ENCODE peak calls at places on chromosome 22, in five cellular contexts. X, L, G, Z and D are unnamed samples. For H3K36me3, the result is how much of the 10 kb centered on the place peaks cover.

GRCh38 chr22:41242396-41243117 is 1.8 kb upstream of the CHADL start:
- DNase-seq in X (no peak), L (no peak), G (no peak), Z (no peak), D (no peak)

GRCh38 chr22:32672542-32672941 is 129.0 kb upstream of the TIMP3 start:
- DNase-seq in X (no peak), L (no peak), G (no peak), Z (no peak), D (no peak)

GRCh38 chr22:19038164-19038546 is 84.1 kb downstream of the DGCR2 start:
- DNase-seq in X (peak), L (no peak), G (no peak), Z (no peak), D (peak)

GRCh38 chr22:50308597-50308935 is 1.1 kb upstream of the PLXNB2 start:
- DNase-seq in X (peak), L (peak), G (peak), Z (peak), D (peak)

GRCh38 chr22:40911772-40912171 is 39.4 kb upstream of the RBX1 start:
- DNase-seq in X (no peak), L (no peak), G (no peak), Z (no peak), D (no peak)

GRCh38 chr22:40077646-40078016 is 82.9 kb downstream of the FAM83F start:
- DNase-seq in X (no peak), L (no peak), G (no peak), Z (no peak), D (no peak)

GRCh38 chr22:33923033-33923432 is 2.8 kb upstream of the LARGE1 start:
- DNase-seq in X (no peak), L (no peak), G (no peak), Z (no peak), D (no peak)

GRCh38 chr22:31829505-31829904 is 75.7 kb downstream of the DEPDC5 start:
- DNase-seq in X (peak), L (no peak), G (no peak), Z (no peak), D (no peak)

GRCh38 chr22:20858615-20859416 is at the start of the genes PI4KA and SNAP29:
- DNase-seq in X (peak), L (peak), G (peak), Z (peak), D (peak)

GRCh38 chr22:32776397-32776796 is 25.1 kb upstream of the TIMP3 start:
- DNase-seq in X (no peak), L (no peak), G (no peak), Z (no peak), D (no peak)

GRCh38 chr22:19753090-19753842 is 7.3 kb upstream of the TBX1 start:
- DNase-seq in X (no peak), L (no peak), G (no peak), Z (no peak), D (no peak)

GRCh38 chr22:21949569-21949918 is 3.1 kb downstream of the PPM1F start:
- DNase-seq in X (no peak), L (no peak), G (no peak), Z (no peak), D (no peak)

GRCh38 chr22:20450551-20450906 is 12.9 kb upstream of the SCARF2 start:
- DNase-seq in X (no peak), L (no peak), G (no peak), Z (no peak), D (no peak)

GRCh38 chr22:34283844-34284243 is 363.6 kb upstream of the LARGE1 start:
- DNase-seq in X (no peak), L (no peak), G (no peak), Z (no peak), D (no peak)

GRCh38 chr22:28799834-28800307 is 498 bp downstream of the XBP1 start:
- DNase-seq in X (peak), L (peak), G (peak), Z (peak), D (peak)

GRCh38 chr22:50677493-50678217 is 5.0 kb downstream of the SHANK3 start:
- DNase-seq in X (peak), L (no peak), G (no peak), Z (no peak), D (peak)

GRCh38 chr22:28002181-28002700 is 83.2 kb upstream of the PITPNB start:
- DNase-seq in X (no peak), L (no peak), G (no peak), Z (no peak), D (no peak)

GRCh38 chr22:18994780-18995711 is 59.0 kb upstream of the PRODH start:
- DNase-seq in X (no peak), L (no peak), G (no peak), Z (no peak), D (no peak)

GRCh38 chr22:45476814-45477213 is 25.9 kb upstream of the FBLN1 start:
- DNase-seq in X (no peak), L (no peak), G (no peak), Z (peak), D (no peak)

GRCh38 chr22:37162221-37163095 is 12.7 kb upstream of the IL2RB start:
- DNase-seq in X (peak), L (no peak), G (no peak), Z (no peak), D (no peak)

GRCh38 chr22:39543095-39543494 is 10.5 kb upstream of the RPS19BP1 start:
- DNase-seq in X (peak), L (no peak), G (no peak), Z (no peak), D (no peak)

GRCh38 chr22:19178659-19179471 is at the start of gene SLC25A1:
- DNase-seq in X (peak), L (peak), G (peak), Z (peak), D (peak)

GRCh38 chr22:27989758-27990450 is 70.8 kb upstream of the PITPNB start:
- DNase-seq in X (peak), L (no peak), G (no peak), Z (no peak), D (no peak)

GRCh38 chr22:48943567-48944432 is 883.9 kb downstream of the BRD1 start:
- DNase-seq in X (peak), L (no peak), G (no peak), Z (no peak), D (no peak)

DNA sequence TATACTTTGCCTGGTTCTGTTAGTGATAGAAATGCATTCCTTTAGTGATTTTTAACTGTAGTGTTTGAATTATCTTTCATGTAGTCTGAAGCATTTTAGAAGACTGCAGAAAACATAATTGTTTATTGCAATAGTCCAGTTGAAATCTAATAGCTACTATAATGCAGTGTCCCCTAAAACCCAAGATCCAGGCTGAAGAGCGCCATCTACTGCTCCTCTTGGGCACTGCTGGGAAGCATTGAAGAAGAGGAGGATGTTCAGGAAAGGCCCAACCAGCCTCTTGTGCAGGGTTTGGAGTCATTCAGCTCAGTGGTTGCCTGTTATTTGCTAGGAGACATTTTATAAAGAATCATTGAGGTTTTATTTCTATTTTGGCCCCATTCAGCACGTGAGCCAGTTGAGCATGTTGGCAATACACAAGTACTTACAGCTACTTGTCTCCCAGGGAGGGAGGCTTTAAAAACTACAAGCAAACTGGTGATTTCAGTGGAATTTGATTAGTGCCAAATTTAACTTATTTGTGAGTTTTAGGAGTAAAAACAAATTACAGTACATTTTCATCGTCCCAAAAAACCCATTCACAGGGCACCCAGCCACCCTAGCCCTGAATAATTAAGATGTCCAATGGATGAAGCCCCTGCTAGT is 74.9 kb upstream of the HORMAD2 start:
- DNase-seq in X (peak), L (peak), G (peak), Z (peak), D (peak)
- H3K36me3 ChIP-seq in X (under half), L (half or more), G (half or more), Z (under half), D (under half)

GRCh38 chr22:23841736-23842404 is 3.1 kb upstream of the DERL3 start:
- DNase-seq in X (no peak), L (no peak), G (no peak), Z (no peak), D (no peak)

GRCh38 chr22:23838686-23839468 is at the start of gene DERL3:
- DNase-seq in X (peak), L (peak), G (peak), Z (peak), D (peak)

GRCh38 chr22:23837911-23838685 is 708 bp downstream of the DERL3 start:
- DNase-seq in X (no peak), L (no peak), G (no peak), Z (no peak), D (peak)

GRCh38 chr22:23840026-23840425 is 1.2 kb upstream of the DERL3 start:
- DNase-seq in X (no peak), L (no peak), G (no peak), Z (no peak), D (no peak)

GRCh38 chr22:23841292-23841691 is 2.5 kb upstream of the DERL3 start:
- DNase-seq in X (no peak), L (no peak), G (no peak), Z (no peak), D (no peak)
- H3K27ac ChIP-seq in X (no peak), L (no peak), G (no peak), Z (no peak), D (no peak)

DNA sequence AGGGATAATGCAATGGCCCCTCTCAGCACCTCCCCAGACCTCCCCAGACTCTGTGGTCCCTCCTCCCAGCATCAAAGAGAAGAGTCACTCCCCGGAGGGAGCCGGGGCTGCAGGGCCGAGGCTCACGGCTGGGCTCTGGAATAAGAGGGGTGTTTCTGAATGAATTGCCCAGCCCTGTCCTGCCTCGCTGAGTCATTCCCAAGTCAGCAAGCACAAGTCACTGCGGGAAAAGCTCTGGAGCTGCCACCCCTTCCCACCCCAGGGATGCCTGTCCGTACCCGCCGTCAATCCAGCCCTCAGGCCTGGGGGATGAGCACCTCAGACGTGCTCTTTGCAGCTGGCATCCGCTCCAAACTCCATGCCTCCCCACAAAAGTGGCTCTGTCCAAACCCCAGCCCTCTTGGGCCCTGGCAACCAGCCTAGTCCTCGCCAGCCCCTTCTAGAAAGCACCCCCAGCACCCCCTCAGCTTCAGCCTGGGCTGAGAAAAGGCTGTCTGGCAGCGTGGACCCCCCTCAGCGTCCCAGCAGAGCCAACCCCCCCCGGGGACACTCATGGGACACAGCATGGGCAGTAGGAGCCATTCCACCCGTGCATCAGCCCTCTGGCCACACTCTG is 22.7 kb downstream of the CELSR1 start:
- DNase-seq in X (no peak), L (no peak), G (no peak), Z (no peak), D (no peak)
- H3K4me3 ChIP-seq in X (no peak), L (no peak), G (no peak), Z (no peak), D (no peak)

GRCh38 chr22:42601879-42602465 is 12.7 kb downstream of the POLDIP3 start:
- DNase-seq in X (no peak), L (no peak), G (no peak), Z (no peak), D (no peak)

GRCh38 chr22:42603427-42603826 is 11.3 kb downstream of the POLDIP3 start:
- DNase-seq in X (no peak), L (no peak), G (no peak), Z (no peak), D (no peak)

GRCh38 chr22:42596863-42597530 is 17.7 kb downstream of the POLDIP3 start:
- DNase-seq in X (no peak), L (no peak), G (no peak), Z (no peak), D (no peak)

GRCh38 chr22:42604403-42604802 is 10.3 kb downstream of the POLDIP3 start:
- DNase-seq in X (no peak), L (no peak), G (no peak), Z (no peak), D (no peak)

GRCh38 chr22:42602470-42602869 is 12.2 kb downstream of the POLDIP3 start:
- DNase-seq in X (no peak), L (no peak), G (no peak), Z (no peak), D (no peak)
- H3K36me3 ChIP-seq in X (under half), L (half or more), G (half or more), Z (under half), D (under half)

GRCh38 chr22:35477911-35478582 is 62.6 kb upstream of the RASD2 start:
- DNase-seq in X (peak), L (peak), G (peak), Z (peak), D (no peak)
- H3K27ac ChIP-seq in X (peak), L (peak), G (no peak), Z (peak), D (no peak)

GRCh38 chr22:38239101-38239761 is 33.6 kb downstream of the TMEM184B start:
- DNase-seq in X (no peak), L (no peak), G (no peak), Z (no peak), D (no peak)
- H3K4me3 ChIP-seq in X (no peak), L (no peak), G (no peak), Z (no peak), D (no peak)

GRCh38 chr22:26579331-26579886 is 10.5 kb downstream of the TPST2 start:
- DNase-seq in X (peak), L (no peak), G (no peak), Z (no peak), D (no peak)

GRCh38 chr22:26584010-26584409 is 5.9 kb downstream of the TPST2 start:
- DNase-seq in X (no peak), L (no peak), G (no peak), Z (no peak), D (no peak)

GRCh38 chr22:26581769-26582168 is 8.2 kb downstream of the TPST2 start:
- DNase-seq in X (no peak), L (no peak), G (no peak), Z (no peak), D (no peak)

GRCh38 chr22:26580240-26580962 is 9.5 kb downstream of the TPST2 start:
- DNase-seq in X (no peak), L (no peak), G (no peak), Z (no peak), D (no peak)

GRCh38 chr22:26581026-26581425 is 8.9 kb downstream of the TPST2 start:
- DNase-seq in X (no peak), L (no peak), G (no peak), Z (no peak), D (no peak)
- H3K36me3 ChIP-seq in X (under half), L (under half), G (under half), Z (under half), D (under half)

DNA sequence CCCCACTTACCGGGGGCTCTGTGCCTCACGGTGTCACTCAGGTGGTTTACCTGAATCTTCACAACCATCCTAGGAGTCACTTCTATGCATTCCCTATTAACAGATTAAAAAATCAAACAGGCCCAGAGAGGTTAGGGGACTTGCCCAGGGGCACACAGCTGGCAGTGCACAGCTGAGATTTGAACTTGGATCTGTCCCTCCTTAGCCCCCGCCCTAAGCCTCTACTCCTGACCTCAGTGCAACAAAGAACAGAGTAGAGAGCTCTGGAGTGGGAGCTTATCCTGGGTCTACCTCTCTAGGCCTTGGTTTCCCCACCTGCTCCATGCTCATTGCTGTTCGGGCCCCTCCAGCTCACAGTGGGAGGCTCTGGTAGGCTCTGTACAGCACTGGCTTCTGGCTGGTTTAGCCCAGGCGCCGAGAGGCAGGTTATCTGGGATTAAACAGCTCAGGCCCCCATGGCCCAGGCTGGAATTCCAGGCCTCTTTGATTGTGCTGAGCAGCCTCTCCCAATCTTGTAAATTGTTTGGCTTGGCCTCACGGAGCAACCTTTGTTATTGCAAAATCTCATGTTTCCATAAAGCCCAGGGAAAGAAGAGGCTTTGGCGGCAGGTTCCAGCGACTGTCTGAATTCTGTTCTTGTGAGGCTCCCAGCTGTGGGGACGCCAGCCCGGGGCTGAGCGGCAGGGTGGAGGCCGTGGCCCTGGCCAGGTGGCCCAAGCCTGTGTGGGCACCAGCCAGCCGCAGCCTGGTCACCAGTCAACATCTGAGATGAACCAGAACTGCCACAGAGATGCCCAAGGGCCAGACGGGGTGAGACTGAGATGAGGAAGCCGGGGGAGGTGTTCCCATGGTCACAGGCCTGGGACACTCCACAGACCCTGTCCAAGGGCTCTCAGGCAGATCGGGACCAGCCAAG is 28.9 kb upstream of the SHISAL1 start:
- DNase-seq in X (no peak), L (no peak), G (no peak), Z (peak), D (peak)
- H3K27ac ChIP-seq in X (no peak), L (peak), G (no peak), Z (no peak), D (no peak)

GRCh38 chr22:46536559-46537220 is 730 bp downstream of the CELSR1 start:
- DNase-seq in X (no peak), L (peak), G (no peak), Z (no peak), D (no peak)

GRCh38 chr22:46537946-46538815 is 761 bp upstream of the CELSR1 start:
- DNase-seq in X (no peak), L (peak), G (no peak), Z (no peak), D (no peak)

GRCh38 chr22:46535876-46536558 is 1.4 kb downstream of the CELSR1 start:
- DNase-seq in X (no peak), L (peak), G (no peak), Z (no peak), D (no peak)

GRCh38 chr22:46538816-46539163 is 1.4 kb upstream of the CELSR1 start:
- DNase-seq in X (no peak), L (peak), G (no peak), Z (no peak), D (no peak)

GRCh38 chr22:46537221-46537945 is at the start of gene CELSR1:
- DNase-seq in X (no peak), L (peak), G (no peak), Z (no peak), D (no peak)
- H3K4me3 ChIP-seq in X (peak), L (peak), G (peak), Z (peak), D (peak)

DNA sequence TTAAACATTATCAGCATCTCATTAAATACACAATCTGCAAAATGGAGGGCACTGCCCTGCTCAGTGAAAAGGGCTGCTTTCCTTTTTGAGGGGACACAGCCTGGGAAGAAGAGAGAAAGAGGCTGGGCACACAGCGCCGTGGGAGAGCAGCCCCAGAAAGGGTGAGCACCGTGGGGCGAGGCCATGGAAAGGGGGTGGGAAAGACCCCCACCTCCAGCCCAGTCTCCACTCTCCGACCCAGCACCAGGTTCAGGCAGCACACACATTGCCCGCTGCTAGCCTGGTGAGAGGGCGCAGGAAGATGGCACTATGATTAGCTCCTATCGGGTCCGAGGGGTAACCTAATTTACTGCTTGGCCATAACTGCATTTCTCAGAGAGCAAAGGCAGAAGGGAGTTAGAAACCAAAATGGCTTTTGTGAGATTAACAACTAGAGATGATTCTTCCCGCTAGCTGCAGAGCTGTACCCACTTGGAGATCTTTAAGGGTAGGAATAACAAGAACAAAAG is 104.0 kb upstream of the BID start:
- DNase-seq in X (no peak), L (no peak), G (no peak), Z (no peak), D (no peak)
- H3K36me3 ChIP-seq in X (under half), L (half or more), G (half or more), Z (under half), D (under half)